ENCODE peak calls at places on chromosomes 3 and 15, in four cellular contexts. K, B, V and M are unnamed samples.

GRCh38 chr15:60787737-60788513 is 309.0 kb upstream of the ICE2 start:
- DNase-seq in K (no peak), B (peak), V (no peak), M (no peak)

GRCh38 chr3:130878464-130878863 is 15.4 kb upstream of the ATP2C1 start:
- DNase-seq in K (no peak), V (no peak), B (no peak), M (no peak)

GRCh38 chr15:88637841-88638625 is 783 bp upstream of the ISG20 start:
- DNase-seq in V (no peak), K (no peak), B (no peak), M (no peak)

GRCh38 chr15:88833688-88834087 is 30.5 kb downstream of the ACAN start:
- DNase-seq in K (no peak), V (no peak), B (no peak), M (no peak)

GRCh38 chr3:40602778-40603385 is 78.1 kb downstream of the ZNF621 start:
- DNase-seq in K (no peak), B (no peak), V (no peak), M (no peak)

GRCh38 chr3:150738688-150739087 is 24.3 kb downstream of the SIAH2 start:
- DNase-seq in B (no peak), K (no peak), V (no peak), M (no peak)

GRCh38 chr15:50114381-50114780 is 4.7 kb downstream of the ATP8B4 start:
- DNase-seq in K (peak), B (no peak), V (no peak), M (no peak)

GRCh38 chr3:30538787-30539186 is 67.6 kb upstream of the TGFBR2 start:
- DNase-seq in V (no peak), K (no peak), B (no peak), M (no peak)

GRCh38 chr3:158091526-158091925 is 14.7 kb downstream of the SHOX2 start:
- DNase-seq in K (no peak), V (no peak), B (no peak), M (no peak)

GRCh38 chr15:101206173-101206572 is 45.7 kb downstream of the CHSY1 start:
- DNase-seq in B (peak), K (no peak), V (no peak), M (no peak)

GRCh38 chr3:181901626-181902025 is 189.9 kb downstream of the SOX2 start:
- DNase-seq in B (no peak), V (no peak), K (no peak), M (no peak)

GRCh38 chr3:66076861-66077495 is 38.3 kb upstream of the MAGI1 start:
- DNase-seq in B (no peak), V (no peak), K (no peak), M (no peak)

GRCh38 chr3:150765949-150766720 is 3.2 kb upstream of the SIAH2 start:
- DNase-seq in B (no peak), K (no peak), V (no peak), M (no peak)

GRCh38 chr3:119184808-119185690 is 11.7 kb downstream of the UPK1B start:
- DNase-seq in V (no peak), K (no peak), B (no peak), M (no peak)

GRCh38 chr3:24344784-24345439 is 149.7 kb downstream of the THRB start:
- DNase-seq in V (no peak), B (no peak), K (no peak), M (no peak)

GRCh38 chr15:95653361-95653805 is 677.1 kb upstream of the NR2F2 start:
- DNase-seq in K (no peak), V (no peak), B (no peak), M (no peak)

GRCh38 chr3:43867673-43868072 is 176.9 kb downstream of the ABHD5 start:
- DNase-seq in V (no peak), B (no peak), K (no peak), M (no peak)